ENCODE peak calls at places on chromosome X, in five cellular contexts. J, B, P, M and K are unnamed samples.

GRCh38 chrX:38206036-38206435 is 14.6 kb downstream of the SRPX start:
- DNase-seq in J (no peak), B (no peak), P (no peak), M (no peak), K (no peak)

GRCh38 chrX:153878969-153879653 is 6.9 kb downstream of the L1CAM start:
- DNase-seq in J (no peak), B (no peak), P (no peak), M (no peak), K (no peak)

GRCh38 chrX:155876704-155877103 is 4.4 kb upstream of the VAMP7 start:
- DNase-seq in J (no peak), B (no peak), P (no peak), M (no peak), K (no peak)

GRCh38 chrX:49910344-49910743 is 12.1 kb upstream of the CLCN5 start:
- DNase-seq in J (no peak), B (no peak), P (no peak), M (no peak), K (no peak)

GRCh38 chrX:112941209-112941788 is 100.7 kb upstream of the AMOT start:
- DNase-seq in J (no peak), B (no peak), P (no peak), M (no peak), K (no peak)

GRCh38 chrX:139213241-139213709 is 317.3 kb upstream of the F9 start:
- DNase-seq in J (no peak), B (no peak), P (no peak), M (no peak), K (no peak)

GRCh38 chrX:20711366-20711765 is 444.7 kb upstream of the RPS6KA3 start:
- DNase-seq in J (no peak), B (no peak), P (no peak), M (no peak), K (no peak)

GRCh38 chrX:106932492-106932923 is 12.3 kb downstream of the CLDN2 start:
- DNase-seq in J (no peak), B (no peak), P (no peak), M (no peak), K (no peak)

GRCh38 chrX:96564595-96564994 is 120.0 kb upstream of the DIAPH2 start:
- DNase-seq in J (no peak), B (no peak), P (no peak), M (no peak), K (no peak)

GRCh38 chrX:920234-920799 is 289.7 kb downstream of the SHOX start:
- DNase-seq in J (no peak), B (peak; percentile 39), P (no peak), M (no peak), K (no peak)

GRCh38 chrX:44447214-44447613 is 95.4 kb downstream of the FUNDC1 start:
- DNase-seq in J (no peak), B (no peak), P (no peak), M (no peak), K (no peak)

GRCh38 chrX:1546601-1547275 is 9.8 kb upstream of the P2RY8 start:
- DNase-seq in J (no peak), B (no peak), P (no peak), M (no peak), K (no peak)

GRCh38 chrX:114924423-114924822 is 93.0 kb downstream of the IL13RA2 start:
- DNase-seq in J (no peak), B (no peak), P (no peak), M (no peak), K (no peak)

GRCh38 chrX:152881289-152881688 is 16.6 kb upstream of the ZNF185 start:
- DNase-seq in J (no peak), B (no peak), P (no peak), M (no peak), K (no peak)

GRCh38 chrX:39196192-39197102 is 395.2 kb downstream of the MID1IP1 start:
- DNase-seq in J (no peak), B (no peak), P (peak; percentile 26), M (peak; percentile 51), K (peak; percentile 22)

GRCh38 chrX:40169193-40170086 is 71.7 kb upstream of the BCOR start:
- DNase-seq in J (peak; percentile 69), B (peak; percentile 48), P (peak; percentile 78), M (peak; percentile 89), K (no peak)

GRCh38 chrX:56798866-56799864 is 70.1 kb downstream of the NBDY start:
- DNase-seq in J (no peak), B (no peak), P (no peak), M (no peak), K (no peak)

GRCh38 chrX:34849371-34849770 is 93.2 kb upstream of the FAM47B start:
- DNase-seq in J (no peak), B (no peak), P (no peak), M (no peak), K (no peak)

GRCh38 chrX:44088755-44089154 is 115.6 kb upstream of the NDP start:
- DNase-seq in J (no peak), B (no peak), P (no peak), M (no peak), K (no peak)

GRCh38 chrX:10050481-10050880 is 83.3 kb downstream of the CLDN34 start:
- DNase-seq in J (peak; percentile 51), B (no peak), P (no peak), M (no peak), K (no peak)

GRCh38 chrX:9370888-9371287 is 94.0 kb upstream of the TBL1X start:
- DNase-seq in J (no peak), B (no peak), P (no peak), M (no peak), K (no peak)

GRCh38 chrX:53256446-53257041 is 24.8 kb downstream of the IQSEC2 start:
- DNase-seq in J (no peak), B (no peak), P (no peak), M (no peak), K (no peak)

GRCh38 chrX:110004210-110004609 is 1.3 kb downstream of the TMEM164 start:
- DNase-seq in J (peak; percentile 63), B (peak; percentile 22), P (no peak), M (no peak), K (no peak)

GRCh38 chrX:19702856-19703255 is 184.5 kb downstream of the SH3KBP1 start:
- DNase-seq in J (no peak), B (no peak), P (no peak), M (no peak), K (no peak)

GRCh38 chrX:41629539-41629938 is 59.2 kb upstream of the GPR34 start:
- DNase-seq in J (no peak), B (no peak), P (no peak), M (no peak), K (no peak)

DNA sequence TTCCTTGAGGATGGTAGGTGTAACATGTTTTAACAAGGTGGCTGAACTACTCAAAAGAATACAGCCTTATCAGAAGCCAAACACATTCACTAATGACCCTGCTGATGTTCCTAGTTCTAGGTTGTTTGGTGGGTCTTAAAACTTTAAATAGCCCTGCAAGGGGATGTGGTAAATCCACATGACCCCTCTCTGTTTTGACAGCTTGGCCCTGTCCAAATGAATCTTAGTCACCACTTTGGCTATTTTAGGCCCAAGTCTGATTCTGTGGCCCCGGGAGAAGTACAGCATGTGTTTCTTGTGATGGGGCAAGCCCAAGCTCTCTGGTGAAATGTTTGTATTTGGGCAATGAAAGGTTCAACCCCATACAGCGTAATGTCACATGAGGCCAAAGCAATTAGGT is 54.5 kb upstream of the GPR34 start:
- DNase-seq in J (no peak), B (no peak), P (no peak), M (no peak), K (no peak)
- H3K27ac ChIP-seq in J (no peak overlapping the region), B (no peak overlapping the region), P (no peak overlapping the region), M (no peak overlapping the region), K (no peak overlapping the region)

DNA sequence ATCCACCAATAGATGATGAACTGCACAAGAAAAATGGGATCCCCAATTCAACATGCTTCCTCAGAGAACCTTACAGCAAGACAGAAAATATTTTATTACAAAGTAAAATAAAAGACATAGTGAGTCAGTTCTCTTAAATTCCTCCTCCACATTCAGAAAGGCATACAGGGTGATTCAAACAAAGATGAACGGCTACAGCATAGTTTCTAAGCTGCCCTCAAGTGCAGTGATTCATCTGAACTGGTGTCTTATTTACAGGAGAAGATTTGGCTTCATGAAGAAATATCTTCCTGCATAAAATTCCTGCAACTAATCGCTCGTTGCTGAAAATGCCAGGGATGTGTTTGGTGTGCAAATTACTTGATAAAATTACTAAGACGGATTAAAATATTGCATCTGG is 103.6 kb downstream of the PRKX start:
- DNase-seq in J (no peak), B (no peak), P (no peak), M (no peak), K (peak; percentile 31)
- H3K27ac ChIP-seq in J (no peak overlapping the region), B (no peak overlapping the region), P (no peak overlapping the region), M (no peak overlapping the region), K (no peak overlapping the region)

DNA sequence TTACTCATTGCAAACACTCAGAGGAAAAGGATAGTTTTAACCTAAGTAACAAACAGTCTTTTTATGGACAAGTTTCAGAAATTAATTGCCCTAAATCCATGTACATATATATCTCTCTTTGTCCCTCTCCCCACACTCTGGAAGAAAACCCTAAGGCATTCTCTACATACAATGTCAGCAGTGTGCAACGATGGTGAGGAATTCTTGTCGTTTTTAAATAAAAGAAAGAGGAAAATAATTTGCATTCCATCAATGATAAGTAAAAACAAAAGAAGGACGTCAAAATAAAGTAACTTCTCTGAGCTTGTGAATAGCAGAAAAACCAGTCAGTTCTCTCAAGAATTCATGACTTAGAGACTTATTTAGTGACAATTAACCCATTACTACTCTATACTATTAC is 550.5 kb upstream of the DIPK2B start:
- DNase-seq in J (no peak), B (no peak), P (no peak), M (no peak), K (no peak)
- H3K27ac ChIP-seq in J (no peak overlapping the region), B (no peak overlapping the region), P (peak overlapping the region; percentile 94), M (no peak overlapping the region), K (peak overlapping the region; percentile 96)

DNA sequence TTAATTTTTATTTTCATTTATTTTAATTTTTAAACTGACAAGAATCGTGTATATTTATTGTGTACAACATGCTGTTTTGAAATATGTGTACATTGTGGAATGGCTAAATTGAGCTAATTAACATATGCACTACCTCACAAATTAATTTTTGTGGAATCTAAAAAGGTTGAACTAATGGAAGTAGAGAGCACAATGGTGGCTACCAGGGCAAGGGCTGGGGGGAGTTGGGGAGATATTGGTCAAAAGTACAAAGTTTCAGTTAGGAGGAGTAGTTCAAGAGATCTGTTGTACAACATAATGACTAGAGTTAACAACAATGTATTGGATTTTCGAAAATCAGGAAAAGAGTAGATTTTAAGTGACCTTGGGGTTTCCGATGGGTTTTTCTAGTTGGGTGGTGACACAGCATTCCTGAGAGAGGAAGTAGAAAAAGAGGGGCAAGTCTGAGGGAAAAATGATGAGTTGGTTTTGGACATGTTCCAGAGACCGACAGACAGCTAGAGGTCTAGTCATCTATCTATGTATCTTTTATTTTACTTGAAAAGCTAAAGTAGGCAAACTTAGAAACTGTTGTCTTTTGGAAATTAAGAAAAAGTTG is 23.2 kb downstream of the APOO start:
- DNase-seq in J (no peak), B (no peak), P (no peak), M (no peak), K (no peak)
- H3K27ac ChIP-seq in J (no peak overlapping the region), B (no peak overlapping the region), P (peak overlapping the region; percentile 88), M (no peak overlapping the region), K (peak overlapping the region; percentile 68)

DNA sequence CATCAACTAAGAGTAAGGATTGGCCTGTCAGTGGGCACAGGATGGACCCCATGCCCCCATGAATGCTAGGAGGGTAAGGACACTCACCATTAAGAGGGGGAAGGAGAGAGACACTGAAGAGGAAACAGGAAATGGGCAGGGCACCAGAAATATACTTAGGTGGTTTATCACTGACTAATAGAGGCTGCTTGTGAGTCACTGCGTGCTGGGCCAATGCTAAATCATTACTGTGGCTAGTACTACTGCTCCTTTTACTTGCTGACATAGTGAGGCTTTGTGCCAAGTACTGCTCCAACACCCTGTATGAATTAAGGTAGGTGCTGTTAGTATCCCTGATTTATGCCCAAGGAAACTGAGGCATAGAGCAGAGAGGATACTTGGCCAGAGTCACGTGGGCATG is 130.4 kb upstream of the FRMPD4 start:
- DNase-seq in J (no peak), B (no peak), P (peak; percentile 4), M (no peak), K (peak; percentile 81)
- H3K27ac ChIP-seq in J (no peak overlapping the region), B (no peak overlapping the region), P (no peak overlapping the region), M (no peak overlapping the region), K (peak overlapping the region; percentile 71)

GRCh38 chrX:65668362-65669310 is 1.2 kb downstream of the MSN start:
- DNase-seq in J (peak; percentile 73), B (peak; percentile 65), P (peak; percentile 29), M (peak; percentile 75), K (no peak)
- H3K27ac ChIP-seq in J (peak overlapping the region; percentile 95), B (peak overlapping the region; percentile 91), P (peak overlapping the region; percentile 79), M (peak overlapping the region; percentile 81), K (peak overlapping the region; percentile 84)